ENCODE peak calls at places on chromosomes 12 and 14, in ten cellular contexts. J is mammary epithelial cell; U is Caki2; N is stimulated activated CD8-positive, alpha-beta memory T cell treated with anti-CD3 and anti-CD28 coated beads, Interleukin-4, amount 100 ng/mL, for 24 hours; W is NCI-H1048; B is central memory CD8-positive, alpha-beta T cell; D is NCI-H2081; C is adipocyte; R is ovary; Q is activated CD4-positive, alpha-beta T cell treated with anti-CD3 and anti-CD28 coated beads, Interleukin-2, amount 50 U/mL, for 24 hours. O is an unnamed sample.

GRCh38 chr14:101518611-101519048 is 42.7 kb upstream of the DIO3 start:
- DNase-seq in C (no peak), R (no peak), D (no peak), U (no peak), W (no peak), N (no peak), Q (no peak), J (no peak), B (no peak), O (peak)

GRCh38 chr12:103801709-103802585 is 39.1 kb downstream of the NT5DC3 start:
- DNase-seq in D (no peak), J (peak), U (peak), Q (no peak), N (no peak), W (no peak), C (no peak), B (no peak), R (no peak), O (no peak)

GRCh38 chr12:75724913-75725312 is 213.5 kb upstream of the KRR1 start:
- DNase-seq in Q (no peak), W (no peak), J (peak), C (peak), R (no peak), D (peak), U (peak), B (no peak), N (no peak), O (peak)

GRCh38 chr12:9798008-9798619 is 29.2 kb upstream of the KLRF1 start:
- DNase-seq in R (no peak), W (no peak), Q (no peak), B (peak), U (peak), C (no peak), J (peak), D (no peak), N (peak), O (peak)

GRCh38 chr12:77214136-77214535 is 148.8 kb upstream of the E2F7 start:
- DNase-seq in Q (no peak), D (no peak), U (no peak), N (no peak), W (no peak), R (no peak), J (peak), C (peak), B (no peak), O (no peak)

GRCh38 chr12:119669744-119670472 is 2.0 kb downstream of the PRKAB1 start:
- DNase-seq in B (no peak), R (no peak), U (peak), W (no peak), J (peak), D (peak), C (peak), N (no peak), Q (no peak), O (no peak)

GRCh38 chr14:68248481-68249255 is 429.1 kb downstream of the RAD51B start:
- DNase-seq in R (no peak), N (no peak), U (peak), Q (no peak), C (peak), D (peak), B (no peak), W (no peak), J (peak), O (peak)

GRCh38 chr12:81208193-81208946 is 130.5 kb downstream of the ACSS3 start:
- DNase-seq in C (no peak), D (peak), Q (no peak), J (no peak), W (no peak), U (no peak), N (no peak), R (no peak), B (no peak), O (no peak)

GRCh38 chr14:28676481-28676880 is 90.1 kb upstream of the FOXG1 start:
- DNase-seq in N (no peak), J (peak), R (no peak), Q (no peak), B (no peak), D (no peak), U (no peak), W (no peak), C (peak), O (no peak)

GRCh38 chr14:73457050-73457934 is 1.1 kb downstream of the NUMB start:
- DNase-seq in U (peak), J (peak), Q (no peak), N (no peak), D (no peak), W (no peak), R (peak), C (peak), B (no peak), O (no peak)

GRCh38 chr14:54718046-54718445 is 151.1 kb downstream of the SAMD4A start:
- DNase-seq in R (no peak), C (no peak), D (no peak), W (no peak), Q (no peak), B (no peak), N (no peak), U (no peak), J (no peak), O (peak)

GRCh38 chr12:42144174-42144423 is 575 bp downstream of the GXYLT1 start:
- DNase-seq in J (no peak), B (no peak), C (no peak), R (peak), W (no peak), Q (no peak), U (no peak), D (no peak), N (no peak), O (no peak)

GRCh38 chr12:2561367-2561766 is 233.4 kb upstream of the FKBP4 start:
- DNase-seq in J (no peak), W (no peak), R (no peak), N (no peak), Q (no peak), D (no peak), C (no peak), U (no peak), B (no peak), O (no peak)

GRCh38 chr12:96156211-96156610 is 38.0 kb upstream of the ELK3 start:
- DNase-seq in Q (no peak), N (no peak), J (no peak), B (no peak), W (no peak), R (no peak), C (no peak), U (no peak), D (no peak), O (no peak)

GRCh38 chr12:132707241-132707640 is 3.4 kb upstream of the PGAM5 start:
- DNase-seq in J (no peak), Q (no peak), B (no peak), C (no peak), U (no peak), W (no peak), D (no peak), N (no peak), R (no peak), O (no peak)

GRCh38 chr14:34554540-34555250 is 15.2 kb upstream of the EAPP start:
- DNase-seq in D (no peak), C (peak), J (peak), U (peak), N (no peak), B (no peak), W (no peak), Q (no peak), R (no peak), O (no peak)

GRCh38 chr12:80936642-80937390 is 918 bp downstream of the LIN7A start:
- DNase-seq in J (peak), Q (no peak), R (peak), U (peak), B (no peak), N (no peak), W (no peak), C (peak), D (peak), O (peak)

GRCh38 chr12:9810721-9811120 is 16.6 kb upstream of the KLRF1 start:
- DNase-seq in N (no peak), C (no peak), B (no peak), Q (no peak), D (no peak), J (no peak), R (no peak), U (no peak), W (no peak), O (peak)

GRCh38 chr14:95446470-95446869 is 70.0 kb downstream of the SYNE3 start:
- DNase-seq in C (no peak), J (no peak), R (no peak), W (no peak), N (no peak), D (no peak), U (no peak), Q (no peak), B (no peak), O (no peak)

GRCh38 chr12:46981627-46982026 is 97.8 kb upstream of the PCED1B start:
- DNase-seq in D (no peak), J (no peak), U (no peak), B (no peak), W (no peak), R (no peak), Q (no peak), C (no peak), N (no peak), O (no peak)

GRCh38 chr12:112682586-112682985 is 109.0 kb upstream of the RPH3A start:
- DNase-seq in R (no peak), C (no peak), N (no peak), Q (no peak), J (no peak), B (no peak), D (no peak), U (no peak), W (no peak), O (no peak)

GRCh38 chr12:105378821-105379400 is 48.4 kb downstream of the C12orf75 start:
- DNase-seq in C (peak), Q (no peak), N (no peak), R (no peak), U (no peak), B (no peak), W (no peak), D (peak), J (no peak), O (no peak)

GRCh38 chr14:73784988-73785313 is 66.7 kb upstream of the PTGR2 start:
- DNase-seq in N (no peak), C (no peak), Q (no peak), B (no peak), D (no peak), W (no peak), U (no peak), R (no peak), J (no peak), O (no peak)

GRCh38 chr12:39692258-39692853 is 72.8 kb upstream of the ABCD2 start:
- DNase-seq in W (no peak), D (no peak), R (no peak), N (no peak), U (no peak), B (no peak), Q (no peak), C (peak), J (no peak), O (peak)

O was measured in fibroblast of villous mesenchyme.